ENCODE peak calls at places on chromosomes 3 and 15, in six cellular contexts. G, Y, R, Q, H and X are unnamed samples.
A peak's percentile ranks its signal among the peaks of the same experiment; 100 is the strongest.

GRCh38 chr15:87597346-87598052 is 659.0 kb downstream of the NTRK3 start:
- DNase-seq in G (peak; percentile 9), Y (no peak), R (no peak), Q (no peak), H (no peak), X (no peak)

GRCh38 chr3:61009025-61009424 is 242.2 kb downstream of the FHIT start:
- DNase-seq in G (no peak), Y (no peak), R (peak; percentile 55), Q (peak; percentile 66), H (no peak), X (no peak)

GRCh38 chr3:145767909-145768308 is 393.1 kb downstream of the PLOD2 start:
- DNase-seq in G (no peak), Y (peak; percentile 9), R (no peak), Q (no peak), H (no peak), X (no peak)

GRCh38 chr3:113035387-113035982 is 44.7 kb downstream of the GTPBP8 start:
- DNase-seq in G (peak; percentile 24), Y (peak; percentile 64), R (no peak), Q (peak; percentile 77), H (peak; percentile 54), X (no peak)

GRCh38 chr3:100164730-100165129 is 50.4 kb upstream of the FILIP1L start:
- DNase-seq in G (no peak), Y (no peak), R (no peak), Q (no peak), H (no peak), X (no peak)

GRCh38 chr15:29136815-29137214 is 132.8 kb downstream of the NSMCE3 start:
- DNase-seq in G (no peak), Y (no peak), R (no peak), Q (no peak), H (no peak), X (no peak)

GRCh38 chr15:36926422-36926815 is 173.9 kb downstream of the MEIS2 start:
- DNase-seq in G (no peak), Y (no peak), R (no peak), Q (no peak), H (no peak), X (no peak)

GRCh38 chr3:134651347-134652041 is 672 bp upstream of the KY start:
- DNase-seq in G (no peak), Y (peak; percentile 57), R (peak; percentile 84), Q (peak; percentile 31), H (no peak), X (no peak)

GRCh38 chr3:51897391-51897790 is 5.8 kb downstream of the IQCF1 start:
- DNase-seq in G (no peak), Y (no peak), R (no peak), Q (no peak), H (no peak), X (no peak)

GRCh38 chr3:52650437-52650836 is 35.3 kb downstream of the PBRM1 start:
- DNase-seq in G (no peak), Y (no peak), R (no peak), Q (no peak), H (no peak), X (no peak)

GRCh38 chr3:147735662-147736061 is 326.5 kb downstream of the ZIC1 start:
- DNase-seq in G (no peak), Y (no peak), R (no peak), Q (no peak), H (peak; percentile 0), X (no peak)

GRCh38 chr3:49122886-49123545 is 2.4 kb upstream of the USP19 start:
- DNase-seq in G (no peak), Y (no peak), R (no peak), Q (no peak), H (no peak), X (no peak)

GRCh38 chr3:127693336-127693843 is 20.6 kb downstream of the ABTB1 start:
- DNase-seq in G (no peak), Y (no peak), R (no peak), Q (no peak), H (no peak), X (peak; percentile 35)

GRCh38 chr15:41215708-41216107 is 14.8 kb downstream of the EXD1 start:
- DNase-seq in G (no peak), Y (no peak), R (no peak), Q (no peak), H (no peak), X (no peak)
- H3K27ac ChIP-seq in G (no peak overlapping the region), Y (no peak overlapping the region), R (no peak overlapping the region), Q (no peak overlapping the region), H (no peak overlapping the region), X (no peak overlapping the region)

GRCh38 chr3:62295571-62295970 is 77.8 kb downstream of the FEZF2 start:
- DNase-seq in G (no peak), Y (no peak), R (no peak), Q (no peak), H (no peak), X (no peak)
- H3K4me3 ChIP-seq in G (no peak overlapping the region), Y (no peak overlapping the region), R (no peak overlapping the region), Q (no peak overlapping the region), H (no peak overlapping the region), X (no peak overlapping the region)

DNA sequence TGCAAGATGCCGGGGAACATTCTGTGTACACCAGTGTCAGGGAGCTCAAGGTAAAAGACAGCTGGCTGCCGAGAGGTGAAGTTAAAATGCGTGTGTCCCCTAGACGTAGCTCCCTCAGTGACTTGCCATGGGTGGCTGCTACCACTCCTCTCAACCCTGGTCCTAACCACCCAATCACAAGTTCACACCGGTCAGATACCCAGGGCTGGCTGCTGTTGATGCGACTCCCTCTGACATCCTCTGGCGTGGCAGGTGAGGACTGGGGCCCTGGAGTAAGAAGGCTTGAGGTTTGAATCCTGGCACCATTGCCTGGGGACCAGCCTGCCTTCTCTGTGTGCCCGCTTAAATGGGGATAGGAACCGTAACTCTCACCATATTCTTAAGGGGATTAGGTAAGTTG is 203.5 kb downstream of the UACA start:
- DNase-seq in G (no peak), Y (no peak), R (no peak), Q (no peak), H (no peak), X (no peak)
- H3K27ac ChIP-seq in G (no peak overlapping the region), Y (no peak overlapping the region), R (no peak overlapping the region), Q (no peak overlapping the region), H (no peak overlapping the region), X (no peak overlapping the region)

GRCh38 chr3:122023335-122023734 is 1.3 kb upstream of the ILDR1 start:
- DNase-seq in G (no peak), Y (no peak), R (no peak), Q (no peak), H (no peak), X (no peak)

GRCh38 chr3:122019493-122019892 is 2.6 kb downstream of the ILDR1 start:
- DNase-seq in G (no peak), Y (no peak), R (no peak), Q (no peak), H (no peak), X (no peak)

GRCh38 chr3:122021037-122021436 is 1.0 kb downstream of the ILDR1 start:
- DNase-seq in G (no peak), Y (no peak), R (no peak), Q (no peak), H (no peak), X (no peak)

GRCh38 chr3:122024800-122025199 is 2.8 kb upstream of the ILDR1 start:
- DNase-seq in G (no peak), Y (no peak), R (no peak), Q (no peak), H (no peak), X (no peak)

GRCh38 chr3:122021811-122022401 is at the start of gene ILDR1:
- DNase-seq in G (no peak), Y (peak; percentile 80), R (no peak), Q (peak; percentile 48), H (no peak), X (peak; percentile 84)
- H3K4me3 ChIP-seq in G (no peak within 1 kb of the TSS), Y (peak within 1 kb of the TSS; percentile 92), R (no peak within 1 kb of the TSS), Q (peak within 1 kb of the TSS; percentile 53), H (peak within 1 kb of the TSS; percentile 52), X (peak within 1 kb of the TSS; percentile 67)

GRCh38 chr3:41653575-41654239 is 308.2 kb downstream of the ULK4 start:
- DNase-seq in G (no peak), Y (no peak), R (no peak), Q (no peak), H (no peak), X (no peak)
- H3K27ac ChIP-seq in G (no peak overlapping the region), Y (no peak overlapping the region), R (no peak overlapping the region), Q (no peak overlapping the region), H (no peak overlapping the region), X (no peak overlapping the region)

GRCh38 chr15:98599911-98600685 is 48.2 kb upstream of the IGF1R start:
- DNase-seq in G (no peak), Y (no peak), R (no peak), Q (no peak), H (peak; percentile 58), X (peak; percentile 82)
- H3K4me3 ChIP-seq in G (peak overlapping the region; percentile 29), Y (no peak overlapping the region), R (peak overlapping the region; percentile 57), Q (no peak overlapping the region), H (peak overlapping the region; percentile 50), X (peak overlapping the region; percentile 84)